ENCODE peak calls at places on chromosomes 1 and 21, in four cellular contexts. G is ACHN, Q is activated gamma-delta T cell treated with Interleukin-2 at 50 U/mL for 16 hours, N is pancreas. X is an unnamed sample.
A peak's percentile ranks its signal among the peaks of the same experiment; 100 is the strongest.

GRCh38 chr1:117127840-117128239 is 6.3 kb upstream of the TRIM45 start:
- DNase-seq in G (no peak), Q (no peak), N (no peak), X (no peak)

GRCh38 chr1:61436491-61437120 is 288.3 kb downstream of the TM2D1 start:
- DNase-seq in G (no peak), Q (no peak), N (no peak), X (no peak)

GRCh38 chr1:18100493-18101063 is 7.0 kb upstream of the IGSF21 start:
- DNase-seq in G (peak; percentile 59), Q (peak; percentile 24), N (peak; percentile 66), X (peak; percentile 45)

GRCh38 chr1:111746614-111746999 is 7.4 kb upstream of the INKA2 start:
- DNase-seq in G (no peak), Q (no peak), N (no peak), X (no peak)

GRCh38 chr1:167635233-167635648 is 5.2 kb downstream of the RCSD1 start:
- DNase-seq in G (no peak), Q (no peak), N (no peak), X (no peak)

GRCh38 chr1:20137055-20137454 is 2.1 kb upstream of the PLA2G2F start:
- DNase-seq in G (no peak), Q (no peak), N (no peak), X (no peak)

GRCh38 chr1:227776277-227776676 is 39.2 kb upstream of the PRSS38 start:
- DNase-seq in G (no peak), Q (no peak), N (no peak), X (no peak)

GRCh38 chr1:54046671-54047383 is 6.2 kb downstream of the TMEM59 start:
- DNase-seq in G (no peak), Q (no peak), N (no peak), X (no peak)

GRCh38 chr1:47797555-47797954 is 199.6 kb downstream of the TRABD2B start:
- DNase-seq in G (no peak), Q (no peak), N (no peak), X (no peak)

GRCh38 chr1:196059210-196059609 is 549.0 kb downstream of the KCNT2 start:
- DNase-seq in G (no peak), Q (no peak), N (no peak), X (no peak)

GRCh38 chr1:207321045-207321789 is at the start of gene CD55:
- DNase-seq in G (peak; percentile 99), Q (peak; percentile 99), N (peak; percentile 88), X (peak; percentile 96)

GRCh38 chr1:20400341-20401177 is 85.5 kb downstream of the CAMK2N1 start:
- DNase-seq in G (no peak), Q (no peak), N (no peak), X (no peak)

GRCh38 chr1:159705911-159706270 is 8.5 kb downstream of the CRP start:
- DNase-seq in G (peak; percentile 43), Q (no peak), N (no peak), X (no peak)

GRCh38 chr1:89589515-89589914 is 43.4 kb upstream of the LRRC8C start:
- DNase-seq in G (no peak), Q (no peak), N (no peak), X (no peak)

GRCh38 chr1:18957136-18957521 is 653 bp upstream of the IFFO2 start:
- DNase-seq in G (peak; percentile 15), Q (no peak), N (peak; percentile 75), X (no peak)

GRCh38 chr21:34878501-34878900 is 170.6 kb downstream of the RUNX1 start:
- DNase-seq in G (no peak), Q (no peak), N (no peak), X (no peak)

GRCh38 chr1:85583355-85584263 is 3.0 kb downstream of the CCN1 start:
- DNase-seq in G (no peak), Q (no peak), N (no peak), X (no peak)

GRCh38 chr1:59532102-59532501 is 235.2 kb downstream of the FGGY start:
- DNase-seq in G (no peak), Q (no peak), N (no peak), X (no peak)

GRCh38 chr21:37848721-37849490 is 67.4 kb downstream of the KCNJ6 start:
- DNase-seq in G (no peak), Q (no peak), N (no peak), X (no peak)

GRCh38 chr21:41926068-41926806 is 27.6 kb downstream of the C2CD2 start:
- DNase-seq in G (peak; percentile 66), Q (peak; percentile 20), N (no peak), X (peak; percentile 33)

GRCh38 chr1:83882906-83883305 is 116.0 kb downstream of the TTLL7 start:
- DNase-seq in G (peak; percentile 3), Q (no peak), N (no peak), X (no peak)

GRCh38 chr1:62110198-62110817 is 84.3 kb upstream of the L1TD1 start:
- DNase-seq in G (no peak), Q (no peak), N (no peak), X (no peak)

GRCh38 chr21:31731802-31732537 is at the start of gene SCAF4:
- DNase-seq in G (peak; percentile 88), Q (peak; percentile 71), N (peak; percentile 93), X (peak; percentile 89)

GRCh38 chr1:179298952-179299351 is 5.4 kb downstream of the SOAT1 start:
- DNase-seq in G (no peak), Q (peak; percentile 38), N (no peak), X (no peak)

GRCh38 chr1:119286587-119287181 is 81.9 kb upstream of the HAO2 start:
- DNase-seq in G (peak; percentile 51), Q (no peak), N (no peak), X (peak; percentile 13)

GRCh38 chr1:155085504-155086181 is 7.0 kb downstream of the EFNA3 start:
- DNase-seq in G (peak; percentile 63), Q (peak; percentile 64), N (peak; percentile 85), X (peak; percentile 42)

GRCh38 chr21:33185852-33186251 is 43.9 kb upstream of the IFNAR2 start:
- DNase-seq in G (no peak), Q (peak; percentile 16), N (no peak), X (no peak)

GRCh38 chr1:17890056-17890814 is 135.1 kb downstream of the ACTL8 start:
- DNase-seq in G (no peak), Q (no peak), N (no peak), X (no peak)

GRCh38 chr1:180563013-180563827 is 4.5 kb downstream of the OVAAL start:
- DNase-seq in G (peak; percentile 23), Q (no peak), N (no peak), X (no peak)

GRCh38 chr1:247357781-247358211 is 26.1 kb upstream of the ZNF496 start:
- DNase-seq in G (peak; percentile 91), Q (no peak), N (no peak), X (no peak)

GRCh38 chr1:228884615-228885566 is 149.6 kb downstream of the RHOU start:
- DNase-seq in G (no peak), Q (no peak), N (no peak), X (no peak)

GRCh38 chr1:22275211-22275610 is 132.3 kb upstream of the WNT4 start:
- DNase-seq in G (no peak), Q (no peak), N (no peak), X (no peak)

GRCh38 chr1:149936992-149937705 is 470 bp upstream of the MTMR11 start:
- DNase-seq in G (peak; percentile 84), Q (no peak), N (no peak), X (peak; percentile 62)

GRCh38 chr1:213523781-213524398 is 463.9 kb upstream of the PROX1 start:
- DNase-seq in G (no peak), Q (no peak), N (no peak), X (no peak)

GRCh38 chr21:26469789-26470188 is 103.3 kb downstream of the CYYR1 start:
- DNase-seq in G (no peak), Q (no peak), N (no peak), X (peak; percentile 28)

GRCh38 chr1:26317612-26318337 is at the start of gene CD52:
- DNase-seq in G (no peak), Q (peak; percentile 82), N (no peak), X (no peak)

X was measured in HTR-8/SVneo.